ENCODE peak calls at places on chromosome 7, in six cellular contexts. J, X, M, E, Q and V are unnamed samples.

GRCh38 chr7:44431091-44431608 is 59.3 kb downstream of the NUDCD3 start:
- DNase-seq in J (no peak), X (peak), M (peak), E (no peak), Q (no peak), V (no peak)

GRCh38 chr7:38206071-38206470 is 28.0 kb downstream of the STARD3NL start:
- DNase-seq in J (no peak), X (no peak), M (no peak), E (no peak), Q (no peak), V (no peak)

GRCh38 chr7:50665403-50666123 is 100.4 kb upstream of the DDC start:
- DNase-seq in J (no peak), X (no peak), M (no peak), E (no peak), Q (no peak), V (no peak)

GRCh38 chr7:120780938-120781337 is 77.0 kb downstream of the TSPAN12 start:
- DNase-seq in J (no peak), X (no peak), M (no peak), E (no peak), Q (no peak), V (no peak)

GRCh38 chr7:24874791-24875190 is 105.2 kb downstream of the OSBPL3 start:
- DNase-seq in J (no peak), X (no peak), M (no peak), E (no peak), Q (no peak), V (no peak)

GRCh38 chr7:142872106-142872675 is 13.4 kb downstream of the TRPV6 start:
- DNase-seq in J (no peak), X (no peak), M (no peak), E (no peak), Q (no peak), V (no peak)

GRCh38 chr7:45224832-45225231 is 67.2 kb downstream of the RAMP3 start:
- DNase-seq in J (no peak), X (peak), M (no peak), E (no peak), Q (no peak), V (no peak)

GRCh38 chr7:11858668-11859302 is 26.8 kb upstream of the THSD7A start:
- DNase-seq in J (no peak), X (no peak), M (peak), E (peak), Q (no peak), V (no peak)

GRCh38 chr7:149753370-149754233 is 19.8 kb downstream of the ZNF467 start:
- DNase-seq in J (no peak), X (no peak), M (peak), E (no peak), Q (no peak), V (no peak)

GRCh38 chr7:129951076-129952011 is 1.4 kb downstream of the UBE2H start:
- DNase-seq in J (no peak), X (peak), M (no peak), E (no peak), Q (peak), V (no peak)

GRCh38 chr7:21193895-21194294 is 234.0 kb upstream of the SP4 start:
- DNase-seq in J (no peak), X (no peak), M (no peak), E (no peak), Q (no peak), V (no peak)

GRCh38 chr7:1225462-1226154 is 7.1 kb upstream of the UNCX start:
- DNase-seq in J (no peak), X (peak), M (no peak), E (no peak), Q (peak), V (peak)

GRCh38 chr7:23918856-23919255 is 208.8 kb downstream of the STK31 start:
- DNase-seq in J (no peak), X (no peak), M (no peak), E (no peak), Q (no peak), V (no peak)

GRCh38 chr7:133863362-133864061 is 263.6 kb upstream of the LRGUK start:
- DNase-seq in J (no peak), X (no peak), M (peak), E (no peak), Q (no peak), V (no peak)

GRCh38 chr7:84216477-84216876 is 21.9 kb upstream of the SEMA3A start:
- DNase-seq in J (no peak), X (no peak), M (no peak), E (no peak), Q (no peak), V (no peak)

GRCh38 chr7:131533566-131534561 is 22.6 kb downstream of the PODXL start:
- DNase-seq in J (no peak), X (no peak), M (no peak), E (no peak), Q (no peak), V (no peak)

GRCh38 chr7:41448104-41448503 is 254.8 kb downstream of the INHBA start:
- DNase-seq in J (no peak), X (no peak), M (no peak), E (no peak), Q (no peak), V (no peak)

GRCh38 chr7:106371629-106372028 is 86.8 kb upstream of the NAMPT start:
- DNase-seq in J (no peak), X (no peak), M (no peak), E (no peak), Q (no peak), V (no peak)

GRCh38 chr7:24732646-24733413 is 24.4 kb downstream of the GSDME start:
- DNase-seq in J (no peak), X (no peak), M (no peak), E (no peak), Q (no peak), V (no peak)

GRCh38 chr7:106313456-106313891 is 28.7 kb upstream of the NAMPT start:
- DNase-seq in J (no peak), X (no peak), M (no peak), E (no peak), Q (no peak), V (no peak)

GRCh38 chr7:147245274-147245673 is 1128.7 kb downstream of the CNTNAP2 start:
- DNase-seq in J (no peak), X (peak), M (peak), E (no peak), Q (peak), V (no peak)

GRCh38 chr7:155524018-155524556 is 22.3 kb downstream of the CNPY1 start:
- DNase-seq in J (no peak), X (no peak), M (no peak), E (no peak), Q (no peak), V (no peak)

GRCh38 chr7:143444063-143444782 is 970 bp downstream of the TAS2R60 start:
- DNase-seq in J (no peak), X (no peak), M (no peak), E (no peak), Q (no peak), V (no peak)

GRCh38 chr7:155815332-155816191 is 3.3 kb upstream of the SHH start:
- DNase-seq in J (peak), X (peak), M (peak), E (no peak), Q (peak), V (peak)

GRCh38 chr7:106448992-106449859 is 164.4 kb upstream of the NAMPT start:
- DNase-seq in J (no peak), X (no peak), M (no peak), E (no peak), Q (no peak), V (no peak)

GRCh38 chr7:116403265-116403664 is 96.3 kb upstream of the CAV2 start:
- DNase-seq in J (no peak), X (no peak), M (peak), E (no peak), Q (no peak), V (no peak)

GRCh38 chr7:79781716-79782115 is 328.2 kb upstream of the MAGI2 start:
- DNase-seq in J (no peak), X (no peak), M (no peak), E (no peak), Q (no peak), V (no peak)

GRCh38 chr7:107993879-107994278 is 9.1 kb downstream of the LAMB1 start:
- DNase-seq in J (no peak), X (no peak), M (peak), E (no peak), Q (no peak), V (no peak)

GRCh38 chr7:54811016-54811924 is 52.3 kb upstream of the SEC61G start:
- DNase-seq in J (no peak), X (no peak), M (no peak), E (no peak), Q (no peak), V (no peak)